ENCODE peak calls at places on chromosomes 5 and 9, in eight cellular contexts. I, C, N, H, J, B, Z and O are unnamed samples.

GRCh38 chr9:19028835-19029451 is 4.1 kb downstream of the SAXO1 start:
- DNase-seq in I (no peak), C (no peak), N (peak), H (peak), J (peak), B (no peak), Z (no peak), O (no peak)

GRCh38 chr9:115945009-115945431 is 208.6 kb upstream of the PAPPA start:
- DNase-seq in I (no peak), C (no peak), N (no peak), H (no peak), J (no peak), B (no peak), Z (no peak), O (no peak)

GRCh38 chr5:142109356-142110045 is 922 bp downstream of the NDFIP1 start:
- DNase-seq in I (no peak), C (no peak), N (no peak), H (no peak), J (peak), B (no peak), Z (peak), O (no peak)

GRCh38 chr5:124438390-124439380 is 307.8 kb downstream of the ZNF608 start:
- DNase-seq in I (no peak), C (no peak), N (no peak), H (no peak), J (peak), B (no peak), Z (no peak), O (no peak)

GRCh38 chr5:128905225-128906110 is 59.8 kb upstream of the SLC27A6 start:
- DNase-seq in I (no peak), C (no peak), N (peak), H (peak), J (peak), B (no peak), Z (no peak), O (peak)

GRCh38 chr5:155068616-155069100 is 55.1 kb downstream of the KIF4B start:
- DNase-seq in I (no peak), C (no peak), N (no peak), H (no peak), J (no peak), B (no peak), Z (no peak), O (no peak)

GRCh38 chr5:96691503-96692303 is 29.5 kb downstream of the CAST start:
- DNase-seq in I (no peak), C (no peak), N (no peak), H (peak), J (no peak), B (no peak), Z (no peak), O (no peak)

GRCh38 chr5:154403776-154404387 is 41.9 kb upstream of the SAP30L start:
- DNase-seq in I (no peak), C (no peak), N (no peak), H (no peak), J (no peak), B (no peak), Z (no peak), O (no peak)

GRCh38 chr9:78316151-78316892 is 19.4 kb downstream of the PSAT1 start:
- DNase-seq in I (no peak), C (no peak), N (no peak), H (no peak), J (no peak), B (no peak), Z (no peak), O (no peak)

GRCh38 chr5:68215888-68216736 is 556 bp downstream of the PIK3R1 start:
- DNase-seq in I (peak), C (no peak), N (no peak), H (no peak), J (peak), B (peak), Z (peak), O (no peak)

GRCh38 chr5:142922223-142922952 is 152.2 kb downstream of the ARHGAP26 start:
- DNase-seq in I (no peak), C (no peak), N (peak), H (peak), J (peak), B (no peak), Z (no peak), O (peak)

GRCh38 chr5:133603711-133604110 is 8.6 kb downstream of the FSTL4 start:
- DNase-seq in I (no peak), C (no peak), N (no peak), H (no peak), J (no peak), B (no peak), Z (no peak), O (no peak)

GRCh38 chr5:90548069-90548593 is 10.5 kb upstream of the ADGRV1 start:
- DNase-seq in I (peak), C (no peak), N (peak), H (no peak), J (peak), B (peak), Z (no peak), O (no peak)

GRCh38 chr5:154863291-154864080 is 5.1 kb downstream of the CNOT8 start:
- DNase-seq in I (no peak), C (no peak), N (no peak), H (no peak), J (no peak), B (no peak), Z (no peak), O (no peak)

GRCh38 chr9:130780865-130781504 is 54.1 kb upstream of the ABL1 start:
- DNase-seq in I (no peak), C (peak), N (no peak), H (peak), J (peak), B (peak), Z (peak), O (no peak)

GRCh38 chr9:110975278-110975677 is 63.0 kb downstream of the LPAR1 start:
- DNase-seq in I (no peak), C (no peak), N (no peak), H (no peak), J (no peak), B (no peak), Z (no peak), O (no peak)

GRCh38 chr9:134983094-134983493 is 65.4 kb upstream of the FCN1 start:
- DNase-seq in I (peak), C (no peak), N (no peak), H (no peak), J (no peak), B (no peak), Z (no peak), O (peak)
- TF ChIP-seq CTCF in I (peak), C (no peak), N (peak), H (no peak), J (peak), B (no peak), Z (peak), O (no peak)

GRCh38 chr5:22708770-22709328 is 144.3 kb downstream of the CDH12 start:
- DNase-seq in I (no peak), C (no peak), N (no peak), H (no peak), J (no peak), B (no peak), Z (no peak), O (no peak)
- TF ChIP-seq CTCF in I (no peak), C (no peak), N (no peak), H (no peak), J (no peak), B (no peak), Z (no peak), O (no peak)

GRCh38 chr5:44952376-44952775 is 143.6 kb downstream of the MRPS30 start:
- DNase-seq in I (no peak), C (no peak), N (peak), H (no peak), J (peak), B (no peak), Z (no peak), O (no peak)
- TF ChIP-seq CTCF in I (peak), C (no peak), N (peak), H (peak), J (peak), B (no peak), Z (no peak), O (peak)

DNA sequence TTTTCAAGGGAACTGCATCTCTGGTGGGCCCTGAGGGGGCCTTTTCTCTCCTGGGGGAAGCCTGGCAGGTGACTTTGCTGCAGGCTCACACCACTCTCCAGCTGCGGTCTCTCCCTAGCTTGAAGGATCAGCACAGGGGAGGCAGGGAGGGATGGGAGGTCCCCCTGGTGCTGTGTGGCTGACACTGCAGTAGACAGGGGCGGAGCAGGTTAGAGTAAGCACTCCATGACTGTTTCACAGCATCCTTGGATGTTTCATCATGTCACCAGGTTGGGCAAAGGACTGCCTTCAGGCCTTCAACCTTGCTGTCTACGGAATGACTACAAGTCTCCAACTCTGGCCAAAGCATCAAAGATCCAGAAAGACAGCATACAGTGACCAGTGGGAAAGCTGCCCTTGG is 470.7 kb downstream of the CDK5RAP2 start:
- DNase-seq in I (no peak), C (no peak), N (no peak), H (no peak), J (no peak), B (no peak), Z (no peak), O (no peak)
- TF ChIP-seq CTCF in I (no peak), C (no peak), N (peak), H (peak), J (no peak), B (no peak), Z (no peak), O (no peak)

GRCh38 chr9:135349963-135350360 is 129.6 kb upstream of the PPP1R26 start:
- DNase-seq in I (no peak), C (no peak), N (no peak), H (no peak), J (no peak), B (no peak), Z (no peak), O (no peak)

GRCh38 chr9:135348076-135348787 is 131.3 kb upstream of the PPP1R26 start:
- DNase-seq in I (no peak), C (no peak), N (no peak), H (no peak), J (no peak), B (no peak), Z (no peak), O (no peak)

GRCh38 chr9:135347461-135347860 is 132.1 kb upstream of the PPP1R26 start:
- DNase-seq in I (no peak), C (no peak), N (no peak), H (no peak), J (no peak), B (no peak), Z (no peak), O (no peak)

GRCh38 chr9:135349212-135349962 is 130.2 kb upstream of the PPP1R26 start:
- DNase-seq in I (no peak), C (no peak), N (no peak), H (no peak), J (no peak), B (no peak), Z (no peak), O (no peak)

GRCh38 chr9:135348788-135349150 is 130.8 kb upstream of the PPP1R26 start:
- DNase-seq in I (no peak), C (no peak), N (no peak), H (no peak), J (no peak), B (no peak), Z (no peak), O (no peak)
- TF ChIP-seq CTCF in I (no peak), C (no peak), N (no peak), H (no peak), J (no peak), B (no peak), Z (no peak), O (no peak)

DNA sequence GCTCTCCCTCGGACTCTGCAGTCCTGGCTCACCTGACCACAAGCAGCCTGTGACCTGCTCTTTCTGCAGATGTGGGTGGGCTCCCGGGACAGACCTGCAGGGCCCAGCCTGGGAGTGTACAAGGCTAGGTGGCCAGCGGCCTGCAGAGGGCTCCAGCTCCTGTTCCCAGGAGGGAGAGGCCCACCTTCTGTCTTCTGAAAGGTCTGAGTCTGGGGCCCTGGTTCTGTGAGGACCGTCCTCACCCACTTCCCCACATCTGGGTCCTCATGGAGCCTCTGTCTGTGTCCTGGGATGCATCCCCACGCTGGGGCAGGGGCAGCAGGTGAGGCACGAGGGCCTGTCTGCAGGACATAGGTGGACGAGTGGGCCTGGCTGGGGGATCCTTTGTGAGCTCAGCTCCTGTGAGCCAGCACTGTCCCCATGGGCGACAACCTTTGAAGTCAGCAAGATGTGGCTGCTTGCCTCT is 43.7 kb downstream of the PHF2 start:
- DNase-seq in I (no peak), C (peak), N (no peak), H (no peak), J (no peak), B (peak), Z (no peak), O (no peak)
- TF ChIP-seq CTCF in I (no peak), C (no peak), N (no peak), H (no peak), J (no peak), B (no peak), Z (no peak), O (peak)

DNA sequence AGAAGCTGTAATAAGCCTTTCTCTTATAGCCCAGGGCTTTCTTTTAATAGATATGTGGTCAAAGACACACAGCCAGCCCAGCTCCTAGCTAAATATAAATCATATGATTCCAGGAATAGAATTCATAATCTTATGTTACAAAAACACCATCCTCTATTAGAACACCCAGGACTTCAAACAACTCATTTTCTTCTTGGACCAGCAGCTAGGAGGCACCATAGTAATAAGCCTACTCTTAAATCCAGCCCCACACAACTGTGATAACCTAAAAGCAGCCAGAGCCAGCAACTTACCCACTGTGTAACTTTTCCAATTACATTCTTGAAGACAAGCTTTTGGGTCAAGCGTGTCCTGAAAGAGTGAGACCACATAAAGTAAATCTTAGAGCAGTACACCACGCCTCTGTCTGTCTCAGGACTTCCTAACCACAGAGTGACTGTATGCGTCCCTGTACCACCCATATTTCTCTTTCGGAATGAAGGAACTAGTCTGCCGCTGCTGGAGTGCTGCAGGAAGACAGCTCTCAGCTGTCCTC is 223.8 kb downstream of the TLE1 start:
- DNase-seq in I (no peak), C (no peak), N (no peak), H (no peak), J (peak), B (no peak), Z (no peak), O (no peak)
- TF ChIP-seq CTCF in I (peak), C (no peak), N (no peak), H (no peak), J (peak), B (no peak), Z (no peak), O (no peak)

DNA sequence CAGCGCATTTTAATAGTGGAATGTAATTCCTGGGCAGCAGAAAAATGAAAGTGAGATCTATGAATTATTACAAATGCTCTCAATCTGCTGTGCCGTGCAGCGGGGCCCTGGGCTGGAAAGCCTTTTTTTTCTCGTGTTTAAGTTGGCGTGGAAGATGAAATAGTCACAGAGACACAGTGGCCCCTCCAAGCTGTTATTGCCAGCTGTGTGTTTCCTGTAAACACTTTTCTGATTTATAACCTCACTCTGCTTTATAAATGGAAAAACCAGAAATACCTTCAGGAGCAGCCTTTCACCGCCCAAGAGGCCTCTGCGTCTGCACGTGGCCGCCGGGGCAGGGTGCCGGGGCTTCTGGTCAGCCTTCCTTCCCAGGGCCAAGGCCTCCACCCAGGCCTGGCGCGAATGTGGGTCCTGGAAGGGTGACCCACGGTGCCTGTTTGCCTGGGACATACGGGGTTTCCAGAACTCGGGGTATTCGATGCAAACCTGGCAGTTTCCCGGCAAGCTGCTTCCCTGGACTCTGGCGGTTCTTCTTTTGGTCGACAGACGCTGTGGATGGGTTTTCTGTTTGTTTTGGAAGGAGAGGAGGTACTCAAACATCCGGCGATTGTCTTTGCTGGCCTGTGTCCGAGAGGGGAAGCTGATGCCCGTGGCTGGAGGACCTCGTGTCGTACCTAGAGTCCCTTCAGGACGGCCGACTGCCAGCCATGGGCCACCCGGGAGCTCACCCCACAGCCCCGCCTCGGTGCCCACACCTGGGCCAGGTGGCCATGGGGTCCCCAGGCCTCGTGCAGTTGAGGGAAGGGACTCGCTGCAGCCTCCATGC is 256.7 kb downstream of the PARP8 start:
- DNase-seq in I (no peak), C (no peak), N (no peak), H (no peak), J (no peak), B (no peak), Z (no peak), O (no peak)
- TF ChIP-seq CTCF in I (no peak), C (no peak), N (no peak), H (no peak), J (no peak), B (no peak), Z (no peak), O (peak)

GRCh38 chr5:173721259-173722232 is 105.1 kb upstream of the BOD1 start:
- DNase-seq in I (no peak), C (no peak), N (no peak), H (no peak), J (peak), B (no peak), Z (no peak), O (no peak)
- TF ChIP-seq CTCF in I (no peak), C (no peak), N (no peak), H (no peak), J (no peak), B (no peak), Z (no peak), O (no peak)

DNA sequence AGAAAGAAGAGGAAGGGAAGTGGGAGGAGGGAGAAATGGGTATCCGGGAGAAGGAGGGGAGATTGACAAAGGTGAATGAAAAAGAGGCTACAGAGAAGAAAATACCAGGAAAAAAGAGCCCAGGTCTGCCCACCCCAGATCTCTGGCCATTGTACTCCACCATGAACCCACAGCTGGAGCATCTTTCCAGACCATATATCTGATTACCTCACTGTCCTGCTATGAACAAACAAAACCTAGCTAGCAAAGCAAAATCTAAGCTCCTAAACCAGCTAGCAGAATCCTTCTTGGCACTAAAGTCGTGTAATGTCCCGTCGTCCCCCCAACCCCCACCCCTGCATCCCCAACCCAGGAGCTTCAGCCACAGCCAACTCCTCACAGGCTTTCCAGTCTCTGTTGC is 2.6 kb downstream of the C1QTNF3 start:
- DNase-seq in I (no peak), C (no peak), N (no peak), H (no peak), J (peak), B (no peak), Z (no peak), O (no peak)
- TF ChIP-seq CTCF in I (no peak), C (no peak), N (no peak), H (no peak), J (no peak), B (no peak), Z (no peak), O (no peak)